ENCODE peak calls at places on chromosomes 12 and 14, in seven cellular contexts. One of them, this sample, is unnamed.

GRCh38 chr14:72318648-72319047 is 386.4 kb downstream of the RGS6 start:
- DNase-seq in SK-MEL-5: no peak
- DNase-seq in left ventricle myocardium inferior: no peak
- DNase-seq in cardiac fibroblast: no peak
- DNase-seq in NK-92 treated with Interleukin-12 subunit alpha and Interleukin-12 subunit beta, amount 100 ng/mL, for 24 hours: no peak
- DNase-seq in WTC11: no peak
- DNase-seq in activated gamma-delta T cell: no peak
- DNase-seq in this sample: no peak

GRCh38 chr12:110548678-110549077 is 34.4 kb downstream of the PPTC7 start:
- DNase-seq in left ventricle myocardium inferior: no peak
- DNase-seq in cardiac fibroblast: peak
- DNase-seq in SK-MEL-5: no peak
- DNase-seq in WTC11: no peak
- DNase-seq in activated gamma-delta T cell: no peak
- DNase-seq in NK-92 treated with Interleukin-12 subunit alpha and Interleukin-12 subunit beta, amount 100 ng/mL, for 24 hours: no peak
- DNase-seq in this sample: no peak

GRCh38 chr14:56202256-56202655 is 84.0 kb downstream of the PELI2 start:
- DNase-seq in activated gamma-delta T cell: no peak
- DNase-seq in SK-MEL-5: no peak
- DNase-seq in WTC11: no peak
- DNase-seq in left ventricle myocardium inferior: no peak
- DNase-seq in NK-92 treated with Interleukin-12 subunit alpha and Interleukin-12 subunit beta, amount 100 ng/mL, for 24 hours: no peak
- DNase-seq in cardiac fibroblast: no peak
- DNase-seq in this sample: no peak

GRCh38 chr12:49482095-49483051 is 56.5 kb upstream of the KCNH3 start:
- DNase-seq in SK-MEL-5: no peak
- DNase-seq in NK-92 treated with Interleukin-12 subunit alpha and Interleukin-12 subunit beta, amount 100 ng/mL, for 24 hours: no peak
- DNase-seq in activated gamma-delta T cell: no peak
- DNase-seq in WTC11: no peak
- DNase-seq in left ventricle myocardium inferior: no peak
- DNase-seq in cardiac fibroblast: peak
- DNase-seq in this sample: no peak

GRCh38 chr14:71271166-71271945 is 364.1 kb downstream of the PCNX1 start:
- DNase-seq in cardiac fibroblast: no peak
- DNase-seq in NK-92 treated with Interleukin-12 subunit alpha and Interleukin-12 subunit beta, amount 100 ng/mL, for 24 hours: no peak
- DNase-seq in activated gamma-delta T cell: no peak
- DNase-seq in SK-MEL-5: no peak
- DNase-seq in left ventricle myocardium inferior: no peak
- DNase-seq in WTC11: no peak
- DNase-seq in this sample: no peak

GRCh38 chr14:101497910-101498860 is 63.1 kb upstream of the DIO3 start:
- DNase-seq in left ventricle myocardium inferior: no peak
- DNase-seq in cardiac fibroblast: no peak
- DNase-seq in NK-92 treated with Interleukin-12 subunit alpha and Interleukin-12 subunit beta, amount 100 ng/mL, for 24 hours: no peak
- DNase-seq in activated gamma-delta T cell: no peak
- DNase-seq in WTC11: no peak
- DNase-seq in SK-MEL-5: no peak
- DNase-seq in this sample: no peak

GRCh38 chr14:100131181-100131580 is 28.3 kb downstream of the DEGS2 start:
- DNase-seq in activated gamma-delta T cell: no peak
- DNase-seq in WTC11: peak
- DNase-seq in left ventricle myocardium inferior: no peak
- DNase-seq in SK-MEL-5: no peak
- DNase-seq in cardiac fibroblast: no peak
- DNase-seq in NK-92 treated with Interleukin-12 subunit alpha and Interleukin-12 subunit beta, amount 100 ng/mL, for 24 hours: no peak
- DNase-seq in this sample: no peak

GRCh38 chr12:128259556-128260070 is 7.4 kb upstream of the TMEM132C start:
- DNase-seq in cardiac fibroblast: peak
- DNase-seq in WTC11: no peak
- DNase-seq in left ventricle myocardium inferior: no peak
- DNase-seq in NK-92 treated with Interleukin-12 subunit alpha and Interleukin-12 subunit beta, amount 100 ng/mL, for 24 hours: no peak
- DNase-seq in SK-MEL-5: peak
- DNase-seq in activated gamma-delta T cell: no peak
- DNase-seq in this sample: no peak

GRCh38 chr14:21825147-21825743 is 151.6 kb upstream of the OR4E1 start:
- DNase-seq in WTC11: peak
- DNase-seq in left ventricle myocardium inferior: no peak
- DNase-seq in cardiac fibroblast: peak
- DNase-seq in NK-92 treated with Interleukin-12 subunit alpha and Interleukin-12 subunit beta, amount 100 ng/mL, for 24 hours: no peak
- DNase-seq in activated gamma-delta T cell: no peak
- DNase-seq in SK-MEL-5: peak
- DNase-seq in this sample: no peak

GRCh38 chr14:101790232-101790631 is 28.7 kb downstream of the PPP2R5C start:
- DNase-seq in NK-92 treated with Interleukin-12 subunit alpha and Interleukin-12 subunit beta, amount 100 ng/mL, for 24 hours: no peak
- DNase-seq in SK-MEL-5: no peak
- DNase-seq in left ventricle myocardium inferior: no peak
- DNase-seq in WTC11: no peak
- DNase-seq in activated gamma-delta T cell: no peak
- DNase-seq in cardiac fibroblast: no peak
- DNase-seq in this sample: no peak

GRCh38 chr12:78245111-78245510 is 414.4 kb downstream of the NAV3 start:
- DNase-seq in WTC11: no peak
- DNase-seq in SK-MEL-5: no peak
- DNase-seq in left ventricle myocardium inferior: no peak
- DNase-seq in cardiac fibroblast: no peak
- DNase-seq in activated gamma-delta T cell: no peak
- DNase-seq in NK-92 treated with Interleukin-12 subunit alpha and Interleukin-12 subunit beta, amount 100 ng/mL, for 24 hours: no peak
- DNase-seq in this sample: no peak

GRCh38 chr14:60114881-60115280 is 23.2 kb downstream of the PCNX4 start:
- DNase-seq in WTC11: no peak
- DNase-seq in left ventricle myocardium inferior: no peak
- DNase-seq in NK-92 treated with Interleukin-12 subunit alpha and Interleukin-12 subunit beta, amount 100 ng/mL, for 24 hours: no peak
- DNase-seq in activated gamma-delta T cell: no peak
- DNase-seq in cardiac fibroblast: no peak
- DNase-seq in SK-MEL-5: no peak
- DNase-seq in this sample: no peak

GRCh38 chr14:93173943-93174395 is 10.7 kb downstream of the MOAP1 start:
- DNase-seq in cardiac fibroblast: peak
- DNase-seq in activated gamma-delta T cell: no peak
- DNase-seq in WTC11: no peak
- DNase-seq in left ventricle myocardium inferior: no peak
- DNase-seq in NK-92 treated with Interleukin-12 subunit alpha and Interleukin-12 subunit beta, amount 100 ng/mL, for 24 hours: no peak
- DNase-seq in SK-MEL-5: peak
- DNase-seq in this sample: no peak

GRCh38 chr14:27056586-27056985 is 458.8 kb upstream of the NOVA1 start:
- DNase-seq in left ventricle myocardium inferior: no peak
- DNase-seq in SK-MEL-5: no peak
- DNase-seq in cardiac fibroblast: no peak
- DNase-seq in NK-92 treated with Interleukin-12 subunit alpha and Interleukin-12 subunit beta, amount 100 ng/mL, for 24 hours: no peak
- DNase-seq in WTC11: no peak
- DNase-seq in activated gamma-delta T cell: no peak
- DNase-seq in this sample: no peak

GRCh38 chr12:47078733-47079364 is 572 bp upstream of the PCED1B start:
- DNase-seq in NK-92 treated with Interleukin-12 subunit alpha and Interleukin-12 subunit beta, amount 100 ng/mL, for 24 hours: no peak
- DNase-seq in activated gamma-delta T cell: no peak
- DNase-seq in cardiac fibroblast: peak
- DNase-seq in WTC11: no peak
- DNase-seq in left ventricle myocardium inferior: no peak
- DNase-seq in SK-MEL-5: no peak
- DNase-seq in this sample: no peak

GRCh38 chr12:26871985-26872384 is 39.0 kb upstream of the ITPR2 start:
- DNase-seq in activated gamma-delta T cell: no peak
- DNase-seq in NK-92 treated with Interleukin-12 subunit alpha and Interleukin-12 subunit beta, amount 100 ng/mL, for 24 hours: no peak
- DNase-seq in left ventricle myocardium inferior: no peak
- DNase-seq in SK-MEL-5: no peak
- DNase-seq in WTC11: no peak
- DNase-seq in cardiac fibroblast: no peak
- DNase-seq in this sample: no peak

GRCh38 chr14:93186461-93186860 is 1.3 kb downstream of the LYSET start:
- DNase-seq in cardiac fibroblast: no peak
- DNase-seq in left ventricle myocardium inferior: no peak
- DNase-seq in NK-92 treated with Interleukin-12 subunit alpha and Interleukin-12 subunit beta, amount 100 ng/mL, for 24 hours: no peak
- DNase-seq in SK-MEL-5: peak
- DNase-seq in activated gamma-delta T cell: no peak
- DNase-seq in WTC11: no peak
- DNase-seq in this sample: no peak

GRCh38 chr12:52009081-52009751 is 2.5 kb downstream of the TAMALIN start:
- DNase-seq in cardiac fibroblast: peak
- DNase-seq in NK-92 treated with Interleukin-12 subunit alpha and Interleukin-12 subunit beta, amount 100 ng/mL, for 24 hours: no peak
- DNase-seq in activated gamma-delta T cell: no peak
- DNase-seq in SK-MEL-5: no peak
- DNase-seq in WTC11: no peak
- DNase-seq in left ventricle myocardium inferior: no peak
- DNase-seq in this sample: no peak

GRCh38 chr14:70018713-70019201 is 139.5 kb downstream of the SMOC1 start:
- DNase-seq in left ventricle myocardium inferior: peak
- DNase-seq in NK-92 treated with Interleukin-12 subunit alpha and Interleukin-12 subunit beta, amount 100 ng/mL, for 24 hours: no peak
- DNase-seq in SK-MEL-5: no peak
- DNase-seq in cardiac fibroblast: no peak
- DNase-seq in activated gamma-delta T cell: no peak
- DNase-seq in WTC11: no peak
- DNase-seq in this sample: no peak

GRCh38 chr12:103671367-103671766 is 84.3 kb downstream of the STAB2 start:
- DNase-seq in WTC11: no peak
- DNase-seq in NK-92 treated with Interleukin-12 subunit alpha and Interleukin-12 subunit beta, amount 100 ng/mL, for 24 hours: no peak
- DNase-seq in cardiac fibroblast: no peak
- DNase-seq in SK-MEL-5: no peak
- DNase-seq in left ventricle myocardium inferior: no peak
- DNase-seq in activated gamma-delta T cell: no peak
- DNase-seq in this sample: no peak

GRCh38 chr12:58491296-58491695 is 429.0 kb downstream of the LRIG3 start:
- DNase-seq in cardiac fibroblast: peak
- DNase-seq in NK-92 treated with Interleukin-12 subunit alpha and Interleukin-12 subunit beta, amount 100 ng/mL, for 24 hours: no peak
- DNase-seq in SK-MEL-5: no peak
- DNase-seq in left ventricle myocardium inferior: no peak
- DNase-seq in activated gamma-delta T cell: no peak
- DNase-seq in WTC11: no peak
- DNase-seq in this sample: no peak

GRCh38 chr12:101455685-101456084 is 19.5 kb upstream of the SPIC start:
- DNase-seq in NK-92 treated with Interleukin-12 subunit alpha and Interleukin-12 subunit beta, amount 100 ng/mL, for 24 hours: no peak
- DNase-seq in left ventricle myocardium inferior: no peak
- DNase-seq in cardiac fibroblast: no peak
- DNase-seq in WTC11: no peak
- DNase-seq in activated gamma-delta T cell: no peak
- DNase-seq in SK-MEL-5: no peak
- DNase-seq in this sample: no peak

GRCh38 chr12:13093850-13094225 is 9.6 kb downstream of the GSG1 start:
- DNase-seq in left ventricle myocardium inferior: no peak
- DNase-seq in SK-MEL-5: no peak
- DNase-seq in activated gamma-delta T cell: no peak
- DNase-seq in cardiac fibroblast: no peak
- DNase-seq in NK-92 treated with Interleukin-12 subunit alpha and Interleukin-12 subunit beta, amount 100 ng/mL, for 24 hours: no peak
- DNase-seq in WTC11: no peak
- DNase-seq in this sample: no peak

GRCh38 chr12:132511516-132512196 is 21.7 kb downstream of the FBRSL1 start:
- DNase-seq in SK-MEL-5: peak
- DNase-seq in activated gamma-delta T cell: no peak
- DNase-seq in left ventricle myocardium inferior: no peak
- DNase-seq in cardiac fibroblast: no peak
- DNase-seq in NK-92 treated with Interleukin-12 subunit alpha and Interleukin-12 subunit beta, amount 100 ng/mL, for 24 hours: no peak
- DNase-seq in WTC11: no peak
- DNase-seq in this sample: no peak

GRCh38 chr12:113019045-113019444 is 37.5 kb upstream of the DTX1 start:
- DNase-seq in left ventricle myocardium inferior: no peak
- DNase-seq in WTC11: no peak
- DNase-seq in cardiac fibroblast: peak
- DNase-seq in SK-MEL-5: no peak
- DNase-seq in NK-92 treated with Interleukin-12 subunit alpha and Interleukin-12 subunit beta, amount 100 ng/mL, for 24 hours: no peak
- DNase-seq in activated gamma-delta T cell: no peak
- DNase-seq in this sample: no peak

GRCh38 chr12:83016226-83016835 is 329.6 kb downstream of the TMTC2 start:
- DNase-seq in WTC11: no peak
- DNase-seq in left ventricle myocardium inferior: no peak
- DNase-seq in activated gamma-delta T cell: no peak
- DNase-seq in SK-MEL-5: peak
- DNase-seq in cardiac fibroblast: peak
- DNase-seq in NK-92 treated with Interleukin-12 subunit alpha and Interleukin-12 subunit beta, amount 100 ng/mL, for 24 hours: no peak
- DNase-seq in this sample: no peak

GRCh38 chr12:108768591-108769500 is 37.5 kb upstream of the CORO1C start:
- DNase-seq in WTC11: peak
- DNase-seq in SK-MEL-5: no peak
- DNase-seq in NK-92 treated with Interleukin-12 subunit alpha and Interleukin-12 subunit beta, amount 100 ng/mL, for 24 hours: no peak
- DNase-seq in left ventricle myocardium inferior: peak
- DNase-seq in activated gamma-delta T cell: no peak
- DNase-seq in cardiac fibroblast: no peak
- DNase-seq in this sample: peak